ENCODE peak calls at places on chromosomes 13 and 19, in five cellular contexts. W is IMR-90, L is osteoblast, V is GM12865, K is colonic mucosa. P is an unnamed sample.
A peak's percentile ranks its signal among the peaks of the same experiment; 100 is the strongest.

GRCh38 chr19:19315444-19315843 is 4.9 kb downstream of the SUGP1 start:
- DNase-seq in W (no peak), K (no peak), L (no peak), V (no peak), P (no peak)

GRCh38 chr19:10520652-10521318 is 3.5 kb upstream of the S1PR5 start:
- DNase-seq in W (no peak), V (no peak), K (no peak), L (peak; percentile 81), P (no peak)

GRCh38 chr13:36029171-36029570 is 102.0 kb downstream of the DCLK1 start:
- DNase-seq in K (no peak), L (peak; percentile 77), V (no peak), W (peak; percentile 5), P (no peak)

GRCh38 chr13:23466144-23467002 is 32.9 kb upstream of the SACS start:
- DNase-seq in K (peak; percentile 46), V (peak; percentile 96), W (peak; percentile 86), L (peak; percentile 89), P (peak; percentile 13)

GRCh38 chr19:58476498-58477015 is 405 bp downstream of the ZNF446 start:
- DNase-seq in K (no peak), W (no peak), L (no peak), V (no peak), P (no peak)

GRCh38 chr13:109665781-109666249 is 120.6 kb downstream of the IRS2 start:
- DNase-seq in L (no peak), K (no peak), V (no peak), W (no peak), P (no peak)

GRCh38 chr13:97248243-97248642 is 26.1 kb downstream of the MBNL2 start:
- DNase-seq in V (no peak), L (no peak), K (no peak), W (no peak), P (no peak)

GRCh38 chr19:28242317-28242927 is 970.5 kb downstream of the UQCRFS1 start:
- DNase-seq in V (peak; percentile 62), W (no peak), L (no peak), K (peak; percentile 43), P (peak; percentile 53)

GRCh38 chr13:73062368-73062767 is 3.6 kb downstream of the KLF5 start:
- DNase-seq in W (no peak), L (no peak), K (no peak), V (no peak), P (no peak)

GRCh38 chr19:3368441-3368795 is 2.0 kb downstream of the NFIC start:
- DNase-seq in V (no peak), K (no peak), W (no peak), L (peak; percentile 86), P (no peak)

GRCh38 chr13:79295906-79296564 is 110.0 kb downstream of the RBM26 start:
- DNase-seq in W (peak; percentile 11), K (no peak), V (no peak), L (no peak), P (no peak)

GRCh38 chr19:41565384-41565730 is 10.6 kb upstream of the CEACAM21 start:
- DNase-seq in L (no peak), V (no peak), W (no peak), K (no peak), P (no peak)

GRCh38 chr19:41564515-41565383 is 11.2 kb upstream of the CEACAM21 start:
- DNase-seq in K (no peak), V (no peak), W (no peak), L (peak; percentile 50), P (no peak)

GRCh38 chr19:41569481-41570150 is 6.3 kb upstream of the CEACAM21 start:
- DNase-seq in L (no peak), V (no peak), W (no peak), K (no peak), P (no peak)

DNA sequence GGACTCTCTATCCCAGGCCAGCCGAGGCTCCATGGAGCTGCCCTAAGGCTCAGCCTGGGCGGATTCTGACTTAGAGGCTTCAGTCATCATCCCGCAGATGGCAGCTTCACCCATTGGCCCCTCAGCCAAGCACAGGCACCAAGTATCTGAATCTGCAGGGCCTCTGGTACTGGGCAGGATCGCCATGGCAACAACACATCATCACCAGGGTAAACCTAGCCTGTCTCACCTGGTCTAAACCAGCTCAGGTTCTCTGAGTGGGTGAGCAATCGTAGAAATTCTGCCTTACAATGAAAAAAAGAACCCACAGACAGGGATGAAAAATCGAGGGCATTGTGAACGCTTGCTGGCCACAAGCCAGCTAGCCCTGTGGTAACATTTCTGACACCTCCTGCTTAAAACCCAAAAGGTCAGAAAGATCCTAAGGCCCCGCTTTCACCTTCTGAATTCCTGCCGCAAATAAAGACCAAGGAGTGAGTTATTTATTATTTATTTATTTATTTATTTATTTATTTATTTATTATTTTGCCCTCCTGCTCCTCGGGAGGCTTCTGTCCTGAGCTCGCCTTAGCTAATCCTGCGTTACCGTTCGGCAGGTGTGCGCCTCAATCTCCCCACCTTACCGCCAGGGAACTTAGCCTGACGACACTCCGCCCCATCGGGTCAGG is 12.0 kb upstream of the CEACAM21 start:
- DNase-seq in L (peak; percentile 32), W (no peak), V (peak; percentile 29), K (no peak), P (no peak)
- H3K4me3 ChIP-seq in L (no peak overlapping the region), W (no peak overlapping the region), V (no peak overlapping the region), K (no peak overlapping the region), P (no peak overlapping the region)

DNA sequence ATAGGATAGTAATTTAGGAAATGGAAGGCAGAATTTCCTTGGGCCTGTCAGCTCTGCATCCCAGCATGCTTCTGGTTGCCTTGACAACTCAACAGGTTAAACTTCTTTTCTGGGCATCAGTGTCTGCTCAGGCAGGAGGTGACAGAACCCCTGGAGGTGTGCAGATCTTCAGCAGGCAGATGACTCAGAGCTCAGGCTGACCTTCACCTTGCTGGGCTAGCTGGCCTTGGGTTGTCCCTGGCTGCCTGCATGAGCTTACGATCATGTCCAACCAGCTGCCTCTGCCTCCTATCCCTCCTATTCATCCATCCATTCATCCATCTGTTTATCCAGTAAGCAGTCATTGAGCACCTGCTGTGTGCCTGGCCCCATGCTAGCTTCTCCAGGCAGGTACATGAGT is 81.2 kb upstream of the KCTD15 start:
- DNase-seq in W (no peak), K (no peak), L (no peak), V (no peak), P (no peak)
- TF ChIP-seq CTCF in W (no peak), K (no peak), L (no peak), V (no peak), P (no peak)

GRCh38 chr19:45368737-45369340 is 1.5 kb downstream of the ERCC2 start:
- DNase-seq in L (peak; percentile 64), V (no peak), K (no peak), W (no peak), P (no peak)
- H3K4me3 ChIP-seq in L (peak overlapping the region; percentile 87), V (no peak overlapping the region), K (no peak overlapping the region), W (no peak overlapping the region), P (no peak overlapping the region)

GRCh38 chr13:51910508-51910907 is 48.7 kb downstream of the CCDC70 start:
- DNase-seq in W (no peak), K (no peak), V (no peak), L (no peak), P (no peak)

GRCh38 chr13:51912511-51913225 is 50.9 kb downstream of the CCDC70 start:
- DNase-seq in L (no peak), W (no peak), V (no peak), K (no peak), P (peak; percentile 24)

GRCh38 chr13:51913421-51914136 is 51.8 kb downstream of the CCDC70 start:
- DNase-seq in K (no peak), V (no peak), W (no peak), L (no peak), P (peak; percentile 55)

GRCh38 chr13:51914137-51914493 is 52.3 kb downstream of the CCDC70 start:
- DNase-seq in W (no peak), L (no peak), V (no peak), K (no peak), P (no peak)

GRCh38 chr13:51912091-51912490 is 50.3 kb downstream of the CCDC70 start:
- DNase-seq in L (peak; percentile 58), K (no peak), W (no peak), V (no peak), P (peak; percentile 23)
- TF ChIP-seq CTCF in L (no peak), K (no peak), W (no peak), V (no peak), P (no peak)

GRCh38 chr13:112066624-112067004 is 335 bp upstream of the SOX1 start:
- DNase-seq in V (no peak), K (peak; percentile 60), L (peak; percentile 89), W (no peak), P (no peak)

GRCh38 chr13:112065521-112065866 is 1.5 kb upstream of the SOX1 start:
- DNase-seq in K (no peak), V (no peak), W (no peak), L (peak; percentile 82), P (no peak)

GRCh38 chr13:112067121-112067741 is at the start of gene SOX1:
- DNase-seq in L (peak; percentile 87), V (no peak), K (no peak), W (no peak), P (no peak)

GRCh38 chr13:112064222-112064621 is 2.7 kb upstream of the SOX1 start:
- DNase-seq in V (no peak), W (no peak), K (no peak), L (peak; percentile 86), P (no peak)

GRCh38 chr13:112065867-112066623 is 904 bp upstream of the SOX1 start:
- DNase-seq in V (no peak), L (peak; percentile 88), K (no peak), W (no peak), P (no peak)
- H3K4me3 ChIP-seq in V (no peak overlapping the region), L (no peak overlapping the region), K (peak overlapping the region; percentile 13), W (no peak overlapping the region), P (no peak overlapping the region)

GRCh38 chr19:23436944-23437343 is 41.7 kb upstream of the ZNF91 start:
- DNase-seq in W (no peak), V (no peak), L (no peak), K (no peak), P (peak; percentile 39)

GRCh38 chr19:23439623-23440022 is 44.4 kb upstream of the ZNF91 start:
- DNase-seq in V (no peak), W (no peak), K (no peak), L (no peak), P (peak; percentile 22)

GRCh38 chr19:23440207-23440606 is 44.9 kb upstream of the ZNF91 start:
- DNase-seq in L (no peak), W (no peak), V (no peak), K (no peak), P (peak; percentile 24)

GRCh38 chr19:23437901-23438300 is 42.6 kb upstream of the ZNF91 start:
- DNase-seq in W (no peak), V (no peak), L (no peak), K (no peak), P (peak; percentile 11)

DNA sequence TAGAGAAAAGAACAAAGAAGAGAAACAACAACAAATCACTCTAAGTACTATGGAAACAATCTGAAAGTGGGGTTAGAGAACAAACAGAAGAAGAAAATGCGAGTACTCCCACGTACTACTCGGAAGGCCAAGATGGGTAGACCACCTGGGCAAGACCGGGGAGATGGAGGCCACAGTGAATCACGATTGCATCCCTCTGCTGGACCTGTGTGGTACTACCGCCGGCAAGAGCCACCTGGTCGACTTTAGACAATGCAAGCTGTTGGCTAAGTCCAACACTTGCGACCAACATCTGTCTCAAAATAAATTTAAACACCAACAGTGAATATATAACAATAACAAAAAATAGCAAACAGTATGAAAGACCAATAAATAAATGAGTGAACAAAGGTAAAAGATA is 45.5 kb upstream of the ZNF91 start:
- DNase-seq in K (no peak), L (no peak), V (peak; percentile 16), W (no peak), P (peak; percentile 41)
- TF ChIP-seq CTCF in K (no peak), L (peak; percentile 12), V (peak; percentile 33), W (no peak), P (peak; percentile 69)

P was measured in OCI-LY7.